ENCODE peak calls at places on chromosome 9, in seven cellular contexts. One of them, this sample, is unnamed.

GRCh38 chr9:4297151-4297794 is 2.6 kb downstream of the GLIS3 start:
- DNase-seq in stimulated activated CD4-positive, alpha-beta T cell treated with anti-CD3 and anti-CD28 coated beads, TNF-alpha, amount 100 ng/mL, for 48 hours: no peak
- DNase-seq in renal cortical epithelial cell: peak
- DNase-seq in Kasumi-1: peak
- DNase-seq in activated CD4-positive, alpha-beta T cell treated with anti-CD3 and anti-CD28 coated beads, Interleukin-2, amount 50 U/mL, for 24 hours: peak
- DNase-seq in activated effector memory CD4-positive, alpha-beta T cell treated with anti-CD3 and anti-CD28 coated beads, Interleukin-2, amount 50 U/mL, for 16 hours: peak
- DNase-seq in AG08396: peak
- DNase-seq in this sample: peak

GRCh38 chr9:21153688-21154608 is 12.3 kb upstream of the IFNW1 start:
- DNase-seq in stimulated activated CD4-positive, alpha-beta T cell treated with anti-CD3 and anti-CD28 coated beads, TNF-alpha, amount 100 ng/mL, for 48 hours: no peak
- DNase-seq in renal cortical epithelial cell: peak
- DNase-seq in Kasumi-1: peak
- DNase-seq in activated CD4-positive, alpha-beta T cell treated with anti-CD3 and anti-CD28 coated beads, Interleukin-2, amount 50 U/mL, for 24 hours: no peak
- DNase-seq in activated effector memory CD4-positive, alpha-beta T cell treated with anti-CD3 and anti-CD28 coated beads, Interleukin-2, amount 50 U/mL, for 16 hours: no peak
- DNase-seq in AG08396: peak
- DNase-seq in this sample: no peak

GRCh38 chr9:4137234-4137633 is 162.6 kb downstream of the GLIS3 start:
- DNase-seq in stimulated activated CD4-positive, alpha-beta T cell treated with anti-CD3 and anti-CD28 coated beads, TNF-alpha, amount 100 ng/mL, for 48 hours: no peak
- DNase-seq in renal cortical epithelial cell: peak
- DNase-seq in Kasumi-1: no peak
- DNase-seq in activated CD4-positive, alpha-beta T cell treated with anti-CD3 and anti-CD28 coated beads, Interleukin-2, amount 50 U/mL, for 24 hours: no peak
- DNase-seq in activated effector memory CD4-positive, alpha-beta T cell treated with anti-CD3 and anti-CD28 coated beads, Interleukin-2, amount 50 U/mL, for 16 hours: no peak
- DNase-seq in AG08396: peak
- DNase-seq in this sample: no peak

GRCh38 chr9:88988796-88989641 is 2.2 kb upstream of the S1PR3 start:
- DNase-seq in stimulated activated CD4-positive, alpha-beta T cell treated with anti-CD3 and anti-CD28 coated beads, TNF-alpha, amount 100 ng/mL, for 48 hours: no peak
- DNase-seq in renal cortical epithelial cell: peak
- DNase-seq in Kasumi-1: peak
- DNase-seq in activated CD4-positive, alpha-beta T cell treated with anti-CD3 and anti-CD28 coated beads, Interleukin-2, amount 50 U/mL, for 24 hours: no peak
- DNase-seq in activated effector memory CD4-positive, alpha-beta T cell treated with anti-CD3 and anti-CD28 coated beads, Interleukin-2, amount 50 U/mL, for 16 hours: no peak
- DNase-seq in AG08396: peak
- DNase-seq in this sample: no peak

GRCh38 chr9:112041536-112042243 is 133.4 kb downstream of the SUSD1 start:
- DNase-seq in stimulated activated CD4-positive, alpha-beta T cell treated with anti-CD3 and anti-CD28 coated beads, TNF-alpha, amount 100 ng/mL, for 48 hours: peak
- DNase-seq in renal cortical epithelial cell: peak
- DNase-seq in Kasumi-1: no peak
- DNase-seq in activated CD4-positive, alpha-beta T cell treated with anti-CD3 and anti-CD28 coated beads, Interleukin-2, amount 50 U/mL, for 24 hours: no peak
- DNase-seq in activated effector memory CD4-positive, alpha-beta T cell treated with anti-CD3 and anti-CD28 coated beads, Interleukin-2, amount 50 U/mL, for 16 hours: no peak
- DNase-seq in AG08396: peak
- DNase-seq in this sample: peak

GRCh38 chr9:137607141-137607857 is 1.8 kb downstream of the ARRDC1 start:
- DNase-seq in stimulated activated CD4-positive, alpha-beta T cell treated with anti-CD3 and anti-CD28 coated beads, TNF-alpha, amount 100 ng/mL, for 48 hours: no peak
- DNase-seq in renal cortical epithelial cell: no peak
- DNase-seq in Kasumi-1: peak
- DNase-seq in activated CD4-positive, alpha-beta T cell treated with anti-CD3 and anti-CD28 coated beads, Interleukin-2, amount 50 U/mL, for 24 hours: no peak
- DNase-seq in activated effector memory CD4-positive, alpha-beta T cell treated with anti-CD3 and anti-CD28 coated beads, Interleukin-2, amount 50 U/mL, for 16 hours: no peak
- DNase-seq in AG08396: no peak
- DNase-seq in this sample: no peak

GRCh38 chr9:107465467-107466451 is 23.8 kb downstream of the KLF4 start:
- DNase-seq in stimulated activated CD4-positive, alpha-beta T cell treated with anti-CD3 and anti-CD28 coated beads, TNF-alpha, amount 100 ng/mL, for 48 hours: no peak
- DNase-seq in renal cortical epithelial cell: peak
- DNase-seq in Kasumi-1: no peak
- DNase-seq in activated CD4-positive, alpha-beta T cell treated with anti-CD3 and anti-CD28 coated beads, Interleukin-2, amount 50 U/mL, for 24 hours: no peak
- DNase-seq in activated effector memory CD4-positive, alpha-beta T cell treated with anti-CD3 and anti-CD28 coated beads, Interleukin-2, amount 50 U/mL, for 16 hours: peak
- DNase-seq in AG08396: peak
- DNase-seq in this sample: peak

GRCh38 chr9:17280350-17281012 is 145.6 kb downstream of the CNTLN start:
- DNase-seq in stimulated activated CD4-positive, alpha-beta T cell treated with anti-CD3 and anti-CD28 coated beads, TNF-alpha, amount 100 ng/mL, for 48 hours: no peak
- DNase-seq in renal cortical epithelial cell: no peak
- DNase-seq in Kasumi-1: no peak
- DNase-seq in activated CD4-positive, alpha-beta T cell treated with anti-CD3 and anti-CD28 coated beads, Interleukin-2, amount 50 U/mL, for 24 hours: no peak
- DNase-seq in activated effector memory CD4-positive, alpha-beta T cell treated with anti-CD3 and anti-CD28 coated beads, Interleukin-2, amount 50 U/mL, for 16 hours: no peak
- DNase-seq in AG08396: peak
- DNase-seq in this sample: no peak

GRCh38 chr9:10867194-10867593 is 254.4 kb upstream of the PTPRD start:
- DNase-seq in stimulated activated CD4-positive, alpha-beta T cell treated with anti-CD3 and anti-CD28 coated beads, TNF-alpha, amount 100 ng/mL, for 48 hours: no peak
- DNase-seq in renal cortical epithelial cell: no peak
- DNase-seq in Kasumi-1: no peak
- DNase-seq in activated CD4-positive, alpha-beta T cell treated with anti-CD3 and anti-CD28 coated beads, Interleukin-2, amount 50 U/mL, for 24 hours: no peak
- DNase-seq in activated effector memory CD4-positive, alpha-beta T cell treated with anti-CD3 and anti-CD28 coated beads, Interleukin-2, amount 50 U/mL, for 16 hours: no peak
- DNase-seq in AG08396: no peak
- DNase-seq in this sample: no peak

GRCh38 chr9:83271665-83272071 is 208.7 kb upstream of the RASEF start:
- DNase-seq in stimulated activated CD4-positive, alpha-beta T cell treated with anti-CD3 and anti-CD28 coated beads, TNF-alpha, amount 100 ng/mL, for 48 hours: no peak
- DNase-seq in renal cortical epithelial cell: no peak
- DNase-seq in Kasumi-1: no peak
- DNase-seq in activated CD4-positive, alpha-beta T cell treated with anti-CD3 and anti-CD28 coated beads, Interleukin-2, amount 50 U/mL, for 24 hours: no peak
- DNase-seq in activated effector memory CD4-positive, alpha-beta T cell treated with anti-CD3 and anti-CD28 coated beads, Interleukin-2, amount 50 U/mL, for 16 hours: no peak
- DNase-seq in AG08396: no peak
- DNase-seq in this sample: no peak

GRCh38 chr9:108033976-108034964 is 544.7 kb upstream of the KLF4 start:
- DNase-seq in stimulated activated CD4-positive, alpha-beta T cell treated with anti-CD3 and anti-CD28 coated beads, TNF-alpha, amount 100 ng/mL, for 48 hours: no peak
- DNase-seq in renal cortical epithelial cell: no peak
- DNase-seq in Kasumi-1: no peak
- DNase-seq in activated CD4-positive, alpha-beta T cell treated with anti-CD3 and anti-CD28 coated beads, Interleukin-2, amount 50 U/mL, for 24 hours: no peak
- DNase-seq in activated effector memory CD4-positive, alpha-beta T cell treated with anti-CD3 and anti-CD28 coated beads, Interleukin-2, amount 50 U/mL, for 16 hours: no peak
- DNase-seq in AG08396: peak
- DNase-seq in this sample: peak

GRCh38 chr9:80026121-80026520 is 454.4 kb downstream of the TLE4 start:
- DNase-seq in stimulated activated CD4-positive, alpha-beta T cell treated with anti-CD3 and anti-CD28 coated beads, TNF-alpha, amount 100 ng/mL, for 48 hours: no peak
- DNase-seq in renal cortical epithelial cell: no peak
- DNase-seq in Kasumi-1: no peak
- DNase-seq in activated CD4-positive, alpha-beta T cell treated with anti-CD3 and anti-CD28 coated beads, Interleukin-2, amount 50 U/mL, for 24 hours: no peak
- DNase-seq in activated effector memory CD4-positive, alpha-beta T cell treated with anti-CD3 and anti-CD28 coated beads, Interleukin-2, amount 50 U/mL, for 16 hours: no peak
- DNase-seq in AG08396: no peak
- DNase-seq in this sample: no peak

GRCh38 chr9:34457266-34458012 is 931 bp downstream of the FAM219A start:
- DNase-seq in stimulated activated CD4-positive, alpha-beta T cell treated with anti-CD3 and anti-CD28 coated beads, TNF-alpha, amount 100 ng/mL, for 48 hours: no peak
- DNase-seq in renal cortical epithelial cell: peak
- DNase-seq in Kasumi-1: no peak
- DNase-seq in activated CD4-positive, alpha-beta T cell treated with anti-CD3 and anti-CD28 coated beads, Interleukin-2, amount 50 U/mL, for 24 hours: no peak
- DNase-seq in activated effector memory CD4-positive, alpha-beta T cell treated with anti-CD3 and anti-CD28 coated beads, Interleukin-2, amount 50 U/mL, for 16 hours: no peak
- DNase-seq in AG08396: peak
- DNase-seq in this sample: peak

GRCh38 chr9:16519001-16519400 is 351.5 kb downstream of the BNC2 start:
- DNase-seq in stimulated activated CD4-positive, alpha-beta T cell treated with anti-CD3 and anti-CD28 coated beads, TNF-alpha, amount 100 ng/mL, for 48 hours: no peak
- DNase-seq in renal cortical epithelial cell: no peak
- DNase-seq in Kasumi-1: no peak
- DNase-seq in activated CD4-positive, alpha-beta T cell treated with anti-CD3 and anti-CD28 coated beads, Interleukin-2, amount 50 U/mL, for 24 hours: no peak
- DNase-seq in activated effector memory CD4-positive, alpha-beta T cell treated with anti-CD3 and anti-CD28 coated beads, Interleukin-2, amount 50 U/mL, for 16 hours: no peak
- DNase-seq in AG08396: no peak
- DNase-seq in this sample: no peak

GRCh38 chr9:120441446-120442279 is 138.3 kb downstream of the CDK5RAP2 start:
- DNase-seq in stimulated activated CD4-positive, alpha-beta T cell treated with anti-CD3 and anti-CD28 coated beads, TNF-alpha, amount 100 ng/mL, for 48 hours: no peak
- DNase-seq in renal cortical epithelial cell: peak
- DNase-seq in Kasumi-1: no peak
- DNase-seq in activated CD4-positive, alpha-beta T cell treated with anti-CD3 and anti-CD28 coated beads, Interleukin-2, amount 50 U/mL, for 24 hours: no peak
- DNase-seq in activated effector memory CD4-positive, alpha-beta T cell treated with anti-CD3 and anti-CD28 coated beads, Interleukin-2, amount 50 U/mL, for 16 hours: no peak
- DNase-seq in AG08396: peak
- DNase-seq in this sample: no peak

GRCh38 chr9:97529363-97530076 is 28.1 kb downstream of the TMOD1 start:
- DNase-seq in stimulated activated CD4-positive, alpha-beta T cell treated with anti-CD3 and anti-CD28 coated beads, TNF-alpha, amount 100 ng/mL, for 48 hours: peak
- DNase-seq in renal cortical epithelial cell: no peak
- DNase-seq in Kasumi-1: no peak
- DNase-seq in activated CD4-positive, alpha-beta T cell treated with anti-CD3 and anti-CD28 coated beads, Interleukin-2, amount 50 U/mL, for 24 hours: no peak
- DNase-seq in activated effector memory CD4-positive, alpha-beta T cell treated with anti-CD3 and anti-CD28 coated beads, Interleukin-2, amount 50 U/mL, for 16 hours: no peak
- DNase-seq in AG08396: no peak
- DNase-seq in this sample: no peak

GRCh38 chr9:27033815-27034403 is 28.4 kb upstream of the LRRC19 start:
- DNase-seq in stimulated activated CD4-positive, alpha-beta T cell treated with anti-CD3 and anti-CD28 coated beads, TNF-alpha, amount 100 ng/mL, for 48 hours: peak
- DNase-seq in renal cortical epithelial cell: peak
- DNase-seq in Kasumi-1: peak
- DNase-seq in activated CD4-positive, alpha-beta T cell treated with anti-CD3 and anti-CD28 coated beads, Interleukin-2, amount 50 U/mL, for 24 hours: no peak
- DNase-seq in activated effector memory CD4-positive, alpha-beta T cell treated with anti-CD3 and anti-CD28 coated beads, Interleukin-2, amount 50 U/mL, for 16 hours: peak
- DNase-seq in AG08396: peak
- DNase-seq in this sample: no peak

GRCh38 chr9:137660144-137660543 is 41.3 kb downstream of the EHMT1 start:
- DNase-seq in stimulated activated CD4-positive, alpha-beta T cell treated with anti-CD3 and anti-CD28 coated beads, TNF-alpha, amount 100 ng/mL, for 48 hours: no peak
- DNase-seq in renal cortical epithelial cell: no peak
- DNase-seq in Kasumi-1: no peak
- DNase-seq in activated CD4-positive, alpha-beta T cell treated with anti-CD3 and anti-CD28 coated beads, Interleukin-2, amount 50 U/mL, for 24 hours: no peak
- DNase-seq in activated effector memory CD4-positive, alpha-beta T cell treated with anti-CD3 and anti-CD28 coated beads, Interleukin-2, amount 50 U/mL, for 16 hours: no peak
- DNase-seq in AG08396: no peak
- DNase-seq in this sample: no peak

GRCh38 chr9:33186457-33187168 is 19.5 kb upstream of the B4GALT1 start:
- DNase-seq in stimulated activated CD4-positive, alpha-beta T cell treated with anti-CD3 and anti-CD28 coated beads, TNF-alpha, amount 100 ng/mL, for 48 hours: no peak
- DNase-seq in renal cortical epithelial cell: no peak
- DNase-seq in Kasumi-1: no peak
- DNase-seq in activated CD4-positive, alpha-beta T cell treated with anti-CD3 and anti-CD28 coated beads, Interleukin-2, amount 50 U/mL, for 24 hours: no peak
- DNase-seq in activated effector memory CD4-positive, alpha-beta T cell treated with anti-CD3 and anti-CD28 coated beads, Interleukin-2, amount 50 U/mL, for 16 hours: no peak
- DNase-seq in AG08396: no peak
- DNase-seq in this sample: no peak

GRCh38 chr9:137352511-137353222 is 50.6 kb upstream of the NRARP start:
- DNase-seq in stimulated activated CD4-positive, alpha-beta T cell treated with anti-CD3 and anti-CD28 coated beads, TNF-alpha, amount 100 ng/mL, for 48 hours: no peak
- DNase-seq in renal cortical epithelial cell: no peak
- DNase-seq in Kasumi-1: no peak
- DNase-seq in activated CD4-positive, alpha-beta T cell treated with anti-CD3 and anti-CD28 coated beads, Interleukin-2, amount 50 U/mL, for 24 hours: no peak
- DNase-seq in activated effector memory CD4-positive, alpha-beta T cell treated with anti-CD3 and anti-CD28 coated beads, Interleukin-2, amount 50 U/mL, for 16 hours: no peak
- DNase-seq in AG08396: no peak
- DNase-seq in this sample: no peak

GRCh38 chr9:131671150-131671549 is 68.7 kb downstream of the RAPGEF1 start:
- DNase-seq in stimulated activated CD4-positive, alpha-beta T cell treated with anti-CD3 and anti-CD28 coated beads, TNF-alpha, amount 100 ng/mL, for 48 hours: no peak
- DNase-seq in renal cortical epithelial cell: no peak
- DNase-seq in Kasumi-1: no peak
- DNase-seq in activated CD4-positive, alpha-beta T cell treated with anti-CD3 and anti-CD28 coated beads, Interleukin-2, amount 50 U/mL, for 24 hours: no peak
- DNase-seq in activated effector memory CD4-positive, alpha-beta T cell treated with anti-CD3 and anti-CD28 coated beads, Interleukin-2, amount 50 U/mL, for 16 hours: no peak
- DNase-seq in AG08396: no peak
- DNase-seq in this sample: no peak

GRCh38 chr9:110040788-110041187 is 167.2 kb downstream of the C9orf152 start:
- DNase-seq in stimulated activated CD4-positive, alpha-beta T cell treated with anti-CD3 and anti-CD28 coated beads, TNF-alpha, amount 100 ng/mL, for 48 hours: no peak
- DNase-seq in renal cortical epithelial cell: peak
- DNase-seq in Kasumi-1: no peak
- DNase-seq in activated CD4-positive, alpha-beta T cell treated with anti-CD3 and anti-CD28 coated beads, Interleukin-2, amount 50 U/mL, for 24 hours: no peak
- DNase-seq in activated effector memory CD4-positive, alpha-beta T cell treated with anti-CD3 and anti-CD28 coated beads, Interleukin-2, amount 50 U/mL, for 16 hours: no peak
- DNase-seq in AG08396: peak
- DNase-seq in this sample: no peak

GRCh38 chr9:107943901-107944300 is 454.3 kb upstream of the KLF4 start:
- DNase-seq in stimulated activated CD4-positive, alpha-beta T cell treated with anti-CD3 and anti-CD28 coated beads, TNF-alpha, amount 100 ng/mL, for 48 hours: no peak
- DNase-seq in renal cortical epithelial cell: no peak
- DNase-seq in Kasumi-1: no peak
- DNase-seq in activated CD4-positive, alpha-beta T cell treated with anti-CD3 and anti-CD28 coated beads, Interleukin-2, amount 50 U/mL, for 24 hours: no peak
- DNase-seq in activated effector memory CD4-positive, alpha-beta T cell treated with anti-CD3 and anti-CD28 coated beads, Interleukin-2, amount 50 U/mL, for 16 hours: no peak
- DNase-seq in AG08396: no peak
- DNase-seq in this sample: no peak

GRCh38 chr9:1927546-1927945 is 87.6 kb upstream of the SMARCA2 start:
- DNase-seq in stimulated activated CD4-positive, alpha-beta T cell treated with anti-CD3 and anti-CD28 coated beads, TNF-alpha, amount 100 ng/mL, for 48 hours: no peak
- DNase-seq in renal cortical epithelial cell: no peak
- DNase-seq in Kasumi-1: no peak
- DNase-seq in activated CD4-positive, alpha-beta T cell treated with anti-CD3 and anti-CD28 coated beads, Interleukin-2, amount 50 U/mL, for 24 hours: no peak
- DNase-seq in activated effector memory CD4-positive, alpha-beta T cell treated with anti-CD3 and anti-CD28 coated beads, Interleukin-2, amount 50 U/mL, for 16 hours: no peak
- DNase-seq in AG08396: no peak
- DNase-seq in this sample: no peak

GRCh38 chr9:120689860-120690259 is 24.4 kb downstream of the MEGF9 start:
- DNase-seq in stimulated activated CD4-positive, alpha-beta T cell treated with anti-CD3 and anti-CD28 coated beads, TNF-alpha, amount 100 ng/mL, for 48 hours: no peak
- DNase-seq in renal cortical epithelial cell: peak
- DNase-seq in Kasumi-1: no peak
- DNase-seq in activated CD4-positive, alpha-beta T cell treated with anti-CD3 and anti-CD28 coated beads, Interleukin-2, amount 50 U/mL, for 24 hours: no peak
- DNase-seq in activated effector memory CD4-positive, alpha-beta T cell treated with anti-CD3 and anti-CD28 coated beads, Interleukin-2, amount 50 U/mL, for 16 hours: no peak
- DNase-seq in AG08396: no peak
- DNase-seq in this sample: no peak

GRCh38 chr9:36436909-36437308 is 36.8 kb upstream of the RNF38 start:
- DNase-seq in stimulated activated CD4-positive, alpha-beta T cell treated with anti-CD3 and anti-CD28 coated beads, TNF-alpha, amount 100 ng/mL, for 48 hours: no peak
- DNase-seq in renal cortical epithelial cell: no peak
- DNase-seq in Kasumi-1: no peak
- DNase-seq in activated CD4-positive, alpha-beta T cell treated with anti-CD3 and anti-CD28 coated beads, Interleukin-2, amount 50 U/mL, for 24 hours: no peak
- DNase-seq in activated effector memory CD4-positive, alpha-beta T cell treated with anti-CD3 and anti-CD28 coated beads, Interleukin-2, amount 50 U/mL, for 16 hours: no peak
- DNase-seq in AG08396: no peak
- DNase-seq in this sample: no peak

GRCh38 chr9:114174876-114175771 is 19.8 kb downstream of the COL27A1 start:
- DNase-seq in stimulated activated CD4-positive, alpha-beta T cell treated with anti-CD3 and anti-CD28 coated beads, TNF-alpha, amount 100 ng/mL, for 48 hours: no peak
- DNase-seq in renal cortical epithelial cell: no peak
- DNase-seq in Kasumi-1: no peak
- DNase-seq in activated CD4-positive, alpha-beta T cell treated with anti-CD3 and anti-CD28 coated beads, Interleukin-2, amount 50 U/mL, for 24 hours: no peak
- DNase-seq in activated effector memory CD4-positive, alpha-beta T cell treated with anti-CD3 and anti-CD28 coated beads, Interleukin-2, amount 50 U/mL, for 16 hours: no peak
- DNase-seq in AG08396: peak
- DNase-seq in this sample: peak

This sample was measured in psoas muscle.